ENCODE peak calls at places on chromosomes 13 and 19, in seven cellular contexts. One of them, this sample, is unnamed.

GRCh38 chr19:23867895-23868294 is 46.8 kb upstream of the ZNF726 start:
- DNase-seq in ELR: peak
- DNase-seq in fibroblast of pulmonary artery: no peak
- DNase-seq in HS-5: no peak
- DNase-seq in nephron progenitor cell: no peak
- DNase-seq in lung: no peak
- DNase-seq in NCI-H1048: no peak
- DNase-seq in this sample: no peak

GRCh38 chr19:19823916-19824315 is 2.4 kb upstream of the ZNF506 start:
- DNase-seq in HS-5: no peak
- DNase-seq in NCI-H1048: no peak
- DNase-seq in fibroblast of pulmonary artery: no peak
- DNase-seq in ELR: no peak
- DNase-seq in lung: no peak
- DNase-seq in nephron progenitor cell: no peak
- DNase-seq in this sample: no peak

GRCh38 chr19:10565028-10565566 is 713 bp downstream of the KRI1 start:
- DNase-seq in nephron progenitor cell: peak
- DNase-seq in HS-5: no peak
- DNase-seq in lung: no peak
- DNase-seq in fibroblast of pulmonary artery: peak
- DNase-seq in NCI-H1048: no peak
- DNase-seq in ELR: peak
- DNase-seq in this sample: no peak

GRCh38 chr13:34971473-34971872 is 29.4 kb downstream of the NBEA start:
- DNase-seq in ELR: no peak
- DNase-seq in HS-5: no peak
- DNase-seq in fibroblast of pulmonary artery: no peak
- DNase-seq in lung: no peak
- DNase-seq in nephron progenitor cell: no peak
- DNase-seq in NCI-H1048: no peak
- DNase-seq in this sample: no peak

GRCh38 chr19:14002571-14003278 is 3.4 kb downstream of the RFX1 start:
- DNase-seq in lung: no peak
- DNase-seq in ELR: no peak
- DNase-seq in NCI-H1048: no peak
- DNase-seq in fibroblast of pulmonary artery: no peak
- DNase-seq in nephron progenitor cell: no peak
- DNase-seq in HS-5: no peak
- DNase-seq in this sample: no peak

GRCh38 chr19:46926201-46927071 is 65.6 kb downstream of the ARHGAP35 start:
- DNase-seq in lung: no peak
- DNase-seq in HS-5: no peak
- DNase-seq in NCI-H1048: no peak
- DNase-seq in nephron progenitor cell: no peak
- DNase-seq in ELR: no peak
- DNase-seq in fibroblast of pulmonary artery: no peak
- DNase-seq in this sample: no peak

GRCh38 chr19:45306522-45307027 is 16.1 kb downstream of the CKM start:
- DNase-seq in lung: no peak
- DNase-seq in ELR: no peak
- DNase-seq in NCI-H1048: peak
- DNase-seq in nephron progenitor cell: no peak
- DNase-seq in fibroblast of pulmonary artery: no peak
- DNase-seq in HS-5: no peak
- DNase-seq in this sample: no peak

GRCh38 chr19:46213806-46214205 is 15.7 kb upstream of the IGFL1 start:
- DNase-seq in nephron progenitor cell: no peak
- DNase-seq in fibroblast of pulmonary artery: no peak
- DNase-seq in NCI-H1048: no peak
- DNase-seq in ELR: no peak
- DNase-seq in HS-5: no peak
- DNase-seq in lung: no peak
- DNase-seq in this sample: no peak

GRCh38 chr13:73800011-73800410 is 334.2 kb downstream of the KLF12 start:
- DNase-seq in fibroblast of pulmonary artery: no peak
- DNase-seq in NCI-H1048: no peak
- DNase-seq in lung: no peak
- DNase-seq in nephron progenitor cell: no peak
- DNase-seq in HS-5: no peak
- DNase-seq in ELR: no peak
- DNase-seq in this sample: no peak

GRCh38 chr19:37905936-37906867 is at the start of gene WDR87:
- DNase-seq in ELR: peak
- DNase-seq in nephron progenitor cell: peak
- DNase-seq in HS-5: no peak
- DNase-seq in NCI-H1048: no peak
- DNase-seq in lung: peak
- DNase-seq in fibroblast of pulmonary artery: peak
- DNase-seq in this sample: peak

GRCh38 chr13:47188802-47189201 is 291.9 kb upstream of the HTR2A start:
- DNase-seq in fibroblast of pulmonary artery: peak
- DNase-seq in ELR: peak
- DNase-seq in NCI-H1048: no peak
- DNase-seq in HS-5: peak
- DNase-seq in nephron progenitor cell: no peak
- DNase-seq in lung: no peak
- DNase-seq in this sample: peak

GRCh38 chr13:89567025-89567424 is 1780.5 kb upstream of the MIR17HG start:
- DNase-seq in fibroblast of pulmonary artery: no peak
- DNase-seq in NCI-H1048: no peak
- DNase-seq in lung: no peak
- DNase-seq in ELR: no peak
- DNase-seq in HS-5: no peak
- DNase-seq in nephron progenitor cell: no peak
- DNase-seq in this sample: no peak

GRCh38 chr19:36916991-36917390 is 859 bp downstream of the ZNF568 start:
- DNase-seq in nephron progenitor cell: no peak
- DNase-seq in lung: no peak
- DNase-seq in NCI-H1048: no peak
- DNase-seq in HS-5: peak
- DNase-seq in ELR: peak
- DNase-seq in fibroblast of pulmonary artery: peak
- DNase-seq in this sample: peak

GRCh38 chr13:111537843-111538499 is 217.5 kb downstream of the TEX29 start:
- DNase-seq in nephron progenitor cell: no peak
- DNase-seq in ELR: no peak
- DNase-seq in fibroblast of pulmonary artery: no peak
- DNase-seq in HS-5: no peak
- DNase-seq in lung: no peak
- DNase-seq in NCI-H1048: no peak
- DNase-seq in this sample: no peak